ENCODE peak calls at places on chromosomes 7 and 10, in four cellular contexts. V, W, Q and R are unnamed samples.

GRCh38 chr7:47647213-47647985 is 65.5 kb upstream of the TNS3 start:
- DNase-seq in V (no peak), Q (no peak), W (no peak), R (peak; percentile 66)

GRCh38 chr7:115631782-115632181 is 398.8 kb downstream of the TFEC start:
- DNase-seq in V (peak; percentile 12), W (no peak), Q (no peak), R (no peak)

GRCh38 chr10:10353326-10353725 is 664.3 kb upstream of the CELF2 start:
- DNase-seq in W (no peak), V (no peak), Q (no peak), R (no peak)

GRCh38 chr10:95437669-95438068 is 123.5 kb downstream of the SORBS1 start:
- DNase-seq in W (no peak), Q (no peak), V (no peak), R (no peak)

GRCh38 chr7:158911145-158911544 is 54.8 kb downstream of the DYNC2I1 start:
- DNase-seq in V (no peak), W (no peak), Q (no peak), R (no peak)

GRCh38 chr7:45151967-45152366 is 5.6 kb upstream of the RAMP3 start:
- DNase-seq in V (no peak), W (no peak), Q (no peak), R (no peak)

GRCh38 chr7:148327379-148327778 is 263.2 kb upstream of the C7orf33 start:
- DNase-seq in W (no peak), Q (no peak), V (no peak), R (no peak)

GRCh38 chr10:99364125-99364524 is 35.0 kb downstream of the CNNM1 start:
- DNase-seq in Q (no peak), W (no peak), V (no peak), R (no peak)

GRCh38 chr10:91389636-91390512 is 20.3 kb upstream of the HECTD2 start:
- DNase-seq in W (peak; percentile 27), V (peak; percentile 78), Q (peak; percentile 67), R (peak; percentile 92)

GRCh38 chr7:15685358-15686181 is 913 bp downstream of the MEOX2 start:
- DNase-seq in W (peak; percentile 39), Q (no peak), V (no peak), R (no peak)

GRCh38 chr10:99730026-99730425 is 1.9 kb downstream of the COX15 start:
- DNase-seq in W (no peak), V (peak; percentile 78), Q (no peak), R (no peak)

GRCh38 chr10:106278385-106278784 is 886.1 kb downstream of the SORCS1 start:
- DNase-seq in Q (no peak), W (no peak), V (no peak), R (no peak)